ENCODE peak calls at places on chromosomes 6 and 20, in nine cellular contexts. O, T, Q, I, N, G, Z, D and M are unnamed samples.

GRCh38 chr6:33207569-33208088 is 671 bp upstream of the RING1 start:
- DNase-seq in G (peak; percentile 64), Z (peak; percentile 81), D (peak; percentile 32), T (peak; percentile 58), N (peak; percentile 22), O (peak; percentile 43), I (peak; percentile 67), Q (no peak), M (no peak)

GRCh38 chr20:38293490-38294333 is 10.2 kb upstream of the BPI start:
- DNase-seq in D (no peak), Q (no peak), I (no peak), Z (no peak), T (no peak), N (no peak), O (no peak), G (no peak), M (no peak)

GRCh38 chr6:99603421-99604160 is 3.0 kb upstream of the PRDM13 start:
- DNase-seq in I (no peak), D (no peak), T (peak; percentile 23), N (no peak), Q (no peak), Z (peak; percentile 49), O (peak; percentile 8), G (no peak), M (no peak)

GRCh38 chr6:112330877-112331260 is 16.3 kb upstream of the RFPL4B start:
- DNase-seq in O (no peak), T (no peak), D (no peak), N (no peak), G (no peak), Q (no peak), I (no peak), Z (no peak), M (no peak)

GRCh38 chr20:38386004-38386403 is 39.7 kb downstream of the LBP start:
- DNase-seq in G (no peak), Q (no peak), Z (no peak), N (no peak), T (no peak), I (no peak), O (no peak), D (peak; percentile 17), M (no peak)

GRCh38 chr6:106290954-106291353 is 34.6 kb downstream of the ATG5 start:
- DNase-seq in Q (no peak), G (no peak), O (no peak), I (no peak), D (no peak), T (no peak), Z (no peak), N (no peak), M (no peak)

GRCh38 chr6:157954150-157955117 is 27.2 kb upstream of the SYNJ2 start:
- DNase-seq in O (peak; percentile 26), T (no peak), Q (no peak), N (no peak), I (no peak), G (peak; percentile 92), D (no peak), Z (no peak), M (no peak)

GRCh38 chr20:10185741-10186558 is 32.7 kb upstream of the SNAP25 start:
- DNase-seq in D (no peak), I (peak; percentile 33), O (no peak), T (no peak), G (no peak), N (no peak), Z (no peak), Q (no peak), M (no peak)

GRCh38 chr6:16799279-16800193 is 38.3 kb upstream of the ATXN1 start:
- DNase-seq in I (no peak), N (no peak), D (no peak), Q (no peak), T (no peak), O (peak; percentile 49), Z (no peak), G (no peak), M (no peak)

GRCh38 chr6:155880905-155881304 is 425.3 kb upstream of the NOX3 start:
- DNase-seq in N (no peak), O (peak; percentile 47), D (no peak), Q (no peak), T (no peak), G (no peak), I (no peak), Z (no peak), M (no peak)

GRCh38 chr20:44001667-44002596 is 87.3 kb downstream of the TOX2 start:
- DNase-seq in T (no peak), Q (no peak), G (peak; percentile 27), O (no peak), I (no peak), N (no peak), D (no peak), Z (no peak), M (peak; percentile 44)

GRCh38 chr6:148514091-148514850 is 171.6 kb downstream of the SASH1 start:
- DNase-seq in D (no peak), T (no peak), Z (no peak), N (no peak), G (no peak), I (no peak), O (peak; percentile 69), Q (no peak), M (no peak)

GRCh38 chr6:130928993-130929678 is 101.9 kb downstream of the SMLR1 start:
- DNase-seq in Q (peak; percentile 68), I (no peak), N (no peak), D (no peak), G (no peak), Z (no peak), O (peak; percentile 91), T (no peak), M (no peak)

GRCh38 chr20:10131612-10132345 is 86.9 kb upstream of the SNAP25 start:
- DNase-seq in Z (peak; percentile 87), T (peak; percentile 71), O (peak; percentile 67), N (no peak), G (no peak), Q (peak; percentile 44), I (peak; percentile 39), D (no peak), M (peak; percentile 64)

GRCh38 chr6:57089265-57089664 is 723 bp upstream of the ZNF451 start:
- DNase-seq in Z (no peak), O (no peak), N (no peak), Q (no peak), G (no peak), T (no peak), I (no peak), D (no peak), M (no peak)

GRCh38 chr20:36880741-36881250 is 4.9 kb downstream of the TLDC2 start:
- DNase-seq in Q (no peak), T (no peak), Z (no peak), O (no peak), I (no peak), D (no peak), N (no peak), G (no peak), M (no peak)

GRCh38 chr20:36883972-36884535 is 8.1 kb downstream of the TLDC2 start:
- DNase-seq in O (no peak), G (no peak), Q (no peak), N (no peak), D (no peak), T (no peak), Z (no peak), I (no peak), M (no peak)

GRCh38 chr20:36878913-36879312 is 3.0 kb downstream of the TLDC2 start:
- DNase-seq in Q (no peak), N (no peak), O (no peak), G (no peak), I (no peak), T (no peak), D (no peak), Z (no peak), M (no peak)

GRCh38 chr20:36881888-36882287 is 6.0 kb downstream of the TLDC2 start:
- DNase-seq in Z (no peak), T (no peak), Q (no peak), I (no peak), O (no peak), D (no peak), N (no peak), G (no peak), M (no peak)

DNA sequence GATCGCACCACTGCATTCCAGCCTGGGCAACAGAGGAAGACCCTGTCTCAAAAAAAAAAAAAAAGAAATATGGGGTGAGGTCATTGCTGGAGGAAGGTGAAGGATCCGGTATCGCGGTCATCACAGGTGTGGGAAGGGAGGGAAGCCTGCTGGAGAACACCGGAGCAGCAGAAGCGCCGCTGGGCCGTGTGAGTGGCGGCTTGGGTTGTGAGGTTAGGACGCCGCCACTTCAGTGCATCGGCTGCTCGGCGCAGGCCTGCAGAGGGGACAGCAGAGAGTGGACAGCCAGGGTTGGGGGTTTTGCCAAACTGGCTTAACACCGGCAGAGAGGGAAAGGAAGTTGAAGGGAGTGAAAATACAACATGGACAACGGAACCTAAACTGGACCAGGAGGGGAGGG is 5.4 kb downstream of the TLDC2 start:
- DNase-seq in Q (no peak), N (no peak), I (no peak), Z (no peak), T (no peak), G (no peak), O (no peak), D (no peak), M (no peak)
- H3K4me3 ChIP-seq in Q (no peak overlapping the region), N (no peak overlapping the region), I (no peak overlapping the region), Z (no peak overlapping the region), T (no peak overlapping the region), G (no peak overlapping the region), O (no peak overlapping the region), D (no peak overlapping the region), M (no peak overlapping the region)

DNA sequence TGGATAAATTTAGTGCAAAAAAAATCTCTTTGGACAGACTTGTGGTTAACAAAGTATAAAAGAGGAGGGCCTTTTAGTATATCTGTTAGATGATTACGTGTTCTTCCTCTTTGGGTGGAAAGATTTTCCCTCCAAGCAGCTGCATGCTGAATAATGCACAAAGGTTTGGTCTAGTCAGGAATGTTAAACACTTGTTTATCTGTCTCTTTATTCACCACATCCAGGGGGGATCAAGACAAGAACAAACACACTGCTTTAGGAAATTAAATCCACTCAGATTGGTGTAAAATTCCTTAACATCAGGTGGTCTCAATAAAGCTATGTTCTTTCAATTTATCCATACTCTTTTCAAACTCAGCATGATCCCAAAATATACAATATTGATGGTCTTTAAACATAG is 261.0 kb upstream of the CHD6 start:
- DNase-seq in N (no peak), O (no peak), G (no peak), Z (no peak), Q (no peak), D (no peak), T (no peak), I (no peak), M (no peak)
- H3K9me3 ChIP-seq in N (no peaks in the 10 kb centered on the region), O (no peaks in the 10 kb centered on the region), G (no peaks in the 10 kb centered on the region), Z (no peaks in the 10 kb centered on the region), Q (no peaks in the 10 kb centered on the region), D (no peaks in the 10 kb centered on the region), T (no peaks in the 10 kb centered on the region), I (no peaks in the 10 kb centered on the region), M (no peaks in the 10 kb centered on the region)

GRCh38 chr6:4396032-4396431 is 260.7 kb upstream of the ECI2 start:
- DNase-seq in O (peak; percentile 35), Z (no peak), N (no peak), I (no peak), Q (no peak), T (no peak), G (no peak), D (no peak), M (no peak)
- TF ChIP-seq CTCF in O (peak; percentile 8), Z (no peak), N (no peak), I (no peak), Q (peak; percentile 25), T (no peak), G (no peak), D (no peak), M (no peak)

GRCh38 chr6:31138982-31139381 is at the start of gene PSORS1C2:
- DNase-seq in Q (no peak), Z (peak; percentile 23), T (no peak), G (no peak), N (no peak), D (no peak), O (no peak), I (no peak), M (no peak)
- H3K4me3 ChIP-seq in Q (no peak within 1 kb of the TSS), Z (no peak within 1 kb of the TSS), T (no peak within 1 kb of the TSS), G (no peak within 1 kb of the TSS), N (no peak within 1 kb of the TSS), D (no peak within 1 kb of the TSS), O (no peak within 1 kb of the TSS), I (no peak within 1 kb of the TSS), M (no peak within 1 kb of the TSS)